ENCODE peak calls at places on chromosomes 3 and 15, in four cellular contexts. One of them, this sample, is unnamed.

GRCh38 chr15:65688462-65688861 is 66.7 kb downstream of the SLC24A1 start:
- DNase-seq in NCI-H510A treated with DMSO at 0.1 percent for 48 hours: no peak
- DNase-seq in NCI-H69: no peak
- DNase-seq in stimulated activated naive B cell treated with anti-CD40 and anti-IgM and Interleukin-4, amounts not matched to agents 10 μg/mL and 1 μg/mL and 100 μg/mL, for 72 hours: no peak
- DNase-seq in this sample: no peak

GRCh38 chr3:172103724-172104123 is 64.3 kb downstream of the FNDC3B start:
- DNase-seq in NCI-H510A treated with DMSO at 0.1 percent for 48 hours: no peak
- DNase-seq in NCI-H69: peak; percentile 50
- DNase-seq in stimulated activated naive B cell treated with anti-CD40 and anti-IgM and Interleukin-4, amounts not matched to agents 10 μg/mL and 1 μg/mL and 100 μg/mL, for 72 hours: no peak
- DNase-seq in this sample: no peak

GRCh38 chr3:195154111-195154791 is 116.7 kb downstream of the XXYLT1 start:
- DNase-seq in NCI-H510A treated with DMSO at 0.1 percent for 48 hours: no peak
- DNase-seq in NCI-H69: no peak
- DNase-seq in stimulated activated naive B cell treated with anti-CD40 and anti-IgM and Interleukin-4, amounts not matched to agents 10 μg/mL and 1 μg/mL and 100 μg/mL, for 72 hours: no peak
- DNase-seq in this sample: peak; percentile 76

GRCh38 chr3:68936855-68937254 is 4.5 kb upstream of the TAFA4 start:
- DNase-seq in NCI-H510A treated with DMSO at 0.1 percent for 48 hours: no peak
- DNase-seq in NCI-H69: no peak
- DNase-seq in stimulated activated naive B cell treated with anti-CD40 and anti-IgM and Interleukin-4, amounts not matched to agents 10 μg/mL and 1 μg/mL and 100 μg/mL, for 72 hours: no peak
- DNase-seq in this sample: no peak

GRCh38 chr15:80514071-80514780 is 110.0 kb downstream of the ARNT2 start:
- DNase-seq in NCI-H510A treated with DMSO at 0.1 percent for 48 hours: no peak
- DNase-seq in NCI-H69: no peak
- DNase-seq in stimulated activated naive B cell treated with anti-CD40 and anti-IgM and Interleukin-4, amounts not matched to agents 10 μg/mL and 1 μg/mL and 100 μg/mL, for 72 hours: no peak
- DNase-seq in this sample: no peak

GRCh38 chr3:36362973-36363372 is 17.3 kb upstream of the STAC start:
- DNase-seq in NCI-H510A treated with DMSO at 0.1 percent for 48 hours: no peak
- DNase-seq in NCI-H69: no peak
- DNase-seq in stimulated activated naive B cell treated with anti-CD40 and anti-IgM and Interleukin-4, amounts not matched to agents 10 μg/mL and 1 μg/mL and 100 μg/mL, for 72 hours: no peak
- DNase-seq in this sample: peak; percentile 52

GRCh38 chr15:96535148-96535547 is 204.6 kb downstream of the NR2F2 start:
- DNase-seq in NCI-H510A treated with DMSO at 0.1 percent for 48 hours: no peak
- DNase-seq in NCI-H69: no peak
- DNase-seq in stimulated activated naive B cell treated with anti-CD40 and anti-IgM and Interleukin-4, amounts not matched to agents 10 μg/mL and 1 μg/mL and 100 μg/mL, for 72 hours: no peak
- DNase-seq in this sample: no peak

GRCh38 chr3:144843099-144843498 is 871.5 kb downstream of the DIPK2A start:
- DNase-seq in NCI-H510A treated with DMSO at 0.1 percent for 48 hours: no peak
- DNase-seq in NCI-H69: peak; percentile 0
- DNase-seq in stimulated activated naive B cell treated with anti-CD40 and anti-IgM and Interleukin-4, amounts not matched to agents 10 μg/mL and 1 μg/mL and 100 μg/mL, for 72 hours: no peak
- DNase-seq in this sample: no peak

GRCh38 chr15:40379853-40380252 is 2.7 kb upstream of the KNSTRN start:
- DNase-seq in NCI-H510A treated with DMSO at 0.1 percent for 48 hours: no peak
- DNase-seq in NCI-H69: no peak
- DNase-seq in stimulated activated naive B cell treated with anti-CD40 and anti-IgM and Interleukin-4, amounts not matched to agents 10 μg/mL and 1 μg/mL and 100 μg/mL, for 72 hours: no peak
- DNase-seq in this sample: peak; percentile 77

GRCh38 chr3:151282921-151283320 is 4.6 kb upstream of the P2RY14 start:
- DNase-seq in NCI-H510A treated with DMSO at 0.1 percent for 48 hours: peak; percentile 79
- DNase-seq in NCI-H69: peak; percentile 51
- DNase-seq in stimulated activated naive B cell treated with anti-CD40 and anti-IgM and Interleukin-4, amounts not matched to agents 10 μg/mL and 1 μg/mL and 100 μg/mL, for 72 hours: no peak
- DNase-seq in this sample: peak; percentile 74

GRCh38 chr15:67177750-67178149 is 76.7 kb downstream of the AAGAB start:
- DNase-seq in NCI-H510A treated with DMSO at 0.1 percent for 48 hours: no peak
- DNase-seq in NCI-H69: peak; percentile 36
- DNase-seq in stimulated activated naive B cell treated with anti-CD40 and anti-IgM and Interleukin-4, amounts not matched to agents 10 μg/mL and 1 μg/mL and 100 μg/mL, for 72 hours: no peak
- DNase-seq in this sample: no peak

GRCh38 chr3:100401674-100402036 is 316 bp downstream of the LNP1 start:
- DNase-seq in NCI-H510A treated with DMSO at 0.1 percent for 48 hours: peak; percentile 35
- DNase-seq in NCI-H69: peak; percentile 68
- DNase-seq in stimulated activated naive B cell treated with anti-CD40 and anti-IgM and Interleukin-4, amounts not matched to agents 10 μg/mL and 1 μg/mL and 100 μg/mL, for 72 hours: no peak
- DNase-seq in this sample: peak; percentile 55

GRCh38 chr15:42143866-42144625 is 12.4 kb downstream of the PLA2G4F start:
- DNase-seq in NCI-H510A treated with DMSO at 0.1 percent for 48 hours: no peak
- DNase-seq in NCI-H69: no peak
- DNase-seq in stimulated activated naive B cell treated with anti-CD40 and anti-IgM and Interleukin-4, amounts not matched to agents 10 μg/mL and 1 μg/mL and 100 μg/mL, for 72 hours: no peak
- DNase-seq in this sample: no peak

GRCh38 chr15:99121207-99121606 is 16.3 kb downstream of the SYNM start:
- DNase-seq in NCI-H510A treated with DMSO at 0.1 percent for 48 hours: no peak
- DNase-seq in NCI-H69: no peak
- DNase-seq in stimulated activated naive B cell treated with anti-CD40 and anti-IgM and Interleukin-4, amounts not matched to agents 10 μg/mL and 1 μg/mL and 100 μg/mL, for 72 hours: no peak
- DNase-seq in this sample: no peak